ENCODE peak calls at places on chromosomes 12 and 14, in four cellular contexts. I is cardiac fibroblast, C is PC-3, F is DMS153. P is an unnamed sample.

GRCh38 chr12:13183621-13184020 is 12.9 kb upstream of the EMP1 start:
- DNase-seq in C (peak; percentile 76), I (peak; percentile 47), F (no peak), P (no peak)

GRCh38 chr12:53096089-53096741 is 1.3 kb upstream of the IGFBP6 start:
- DNase-seq in I (peak; percentile 93), F (no peak), C (peak; percentile 19), P (peak; percentile 10)

GRCh38 chr12:52691076-52691764 is 11.0 kb upstream of the KRT1 start:
- DNase-seq in C (no peak), I (no peak), F (peak; percentile 6), P (no peak)

GRCh38 chr14:100442473-100443260 is 119.5 kb downstream of the SLC25A47 start:
- DNase-seq in F (no peak), I (no peak), C (no peak), P (no peak)

GRCh38 chr12:113049976-113050742 is 6.4 kb upstream of the DTX1 start:
- DNase-seq in F (no peak), C (peak; percentile 36), I (peak; percentile 8), P (no peak)

GRCh38 chr12:45166056-45166455 is 49.8 kb upstream of the ANO6 start:
- DNase-seq in F (no peak), C (no peak), I (no peak), P (no peak)

GRCh38 chr12:23752245-23752644 is 197.2 kb downstream of the SOX5 start:
- DNase-seq in F (no peak), I (no peak), C (no peak), P (no peak)

GRCh38 chr12:40146800-40147797 is 41.2 kb upstream of the SLC2A13 start:
- DNase-seq in C (no peak), I (no peak), F (no peak), P (no peak)

GRCh38 chr14:97713023-97713422 is 915.8 kb downstream of the VRK1 start:
- DNase-seq in I (peak; percentile 2), F (no peak), C (peak; percentile 89), P (no peak)

GRCh38 chr12:3453947-3454675 is 36.9 kb upstream of the PRMT8 start:
- DNase-seq in F (no peak), I (peak; percentile 41), C (peak; percentile 94), P (no peak)

GRCh38 chr12:53221203-53222076 is 10.6 kb downstream of the RARG start:
- DNase-seq in I (peak; percentile 48), F (no peak), C (peak; percentile 74), P (no peak)

GRCh38 chr12:42663621-42664020 is 74.1 kb upstream of the PRICKLE1 start:
- DNase-seq in F (no peak), I (no peak), C (no peak), P (no peak)

GRCh38 chr14:59311723-59312122 is 123.3 kb downstream of the DAAM1 start:
- DNase-seq in I (no peak), C (no peak), F (no peak), P (no peak)

GRCh38 chr12:89752331-89752730 is 43.7 kb upstream of the ATP2B1 start:
- DNase-seq in I (no peak), F (no peak), C (no peak), P (no peak)

P was measured in D721Med.